ENCODE peak calls at places on chromosomes 11 and 22, in six cellular contexts. One of them, this sample, is unnamed.

GRCh38 chr22:24189249-24190158 is 8.2 kb downstream of the SUSD2 start:
- DNase-seq in HL-60: no peak
- DNase-seq in spleen: peak; percentile 90
- DNase-seq in CD8-positive, alpha-beta memory T cell: no peak
- DNase-seq in skeletal muscle cell: no peak
- DNase-seq in brain microvascular endothelial cell: peak; percentile 37
- DNase-seq in this sample: peak; percentile 60

GRCh38 chr11:95512682-95513081 is 276.9 kb downstream of the FAM76B start:
- DNase-seq in spleen: no peak
- DNase-seq in HL-60: no peak
- DNase-seq in skeletal muscle cell: peak; percentile 93
- DNase-seq in CD8-positive, alpha-beta memory T cell: no peak
- DNase-seq in brain microvascular endothelial cell: peak; percentile 93
- DNase-seq in this sample: peak; percentile 80

GRCh38 chr22:24247011-24247507 is 2.2 kb upstream of the GGT5 start:
- DNase-seq in spleen: peak; percentile 59
- DNase-seq in HL-60: no peak
- DNase-seq in skeletal muscle cell: no peak
- DNase-seq in CD8-positive, alpha-beta memory T cell: no peak
- DNase-seq in brain microvascular endothelial cell: no peak
- DNase-seq in this sample: no peak

GRCh38 chr11:75784085-75784478 is 15.5 kb downstream of the DGAT2 start:
- DNase-seq in spleen: no peak
- DNase-seq in skeletal muscle cell: no peak
- DNase-seq in CD8-positive, alpha-beta memory T cell: no peak
- DNase-seq in HL-60: no peak
- DNase-seq in brain microvascular endothelial cell: no peak
- DNase-seq in this sample: no peak

GRCh38 chr11:29321293-29322132 is 695.3 kb downstream of the KCNA4 start:
- DNase-seq in spleen: no peak
- DNase-seq in HL-60: no peak
- DNase-seq in skeletal muscle cell: no peak
- DNase-seq in CD8-positive, alpha-beta memory T cell: no peak
- DNase-seq in brain microvascular endothelial cell: peak; percentile 78
- DNase-seq in this sample: peak; percentile 81

GRCh38 chr22:34414467-34415440 is 494.5 kb upstream of the LARGE1 start:
- DNase-seq in HL-60: peak; percentile 35
- DNase-seq in CD8-positive, alpha-beta memory T cell: no peak
- DNase-seq in spleen: no peak
- DNase-seq in brain microvascular endothelial cell: no peak
- DNase-seq in skeletal muscle cell: no peak
- DNase-seq in this sample: peak; percentile 73

GRCh38 chr22:27801197-27801615 is 350 bp downstream of the MN1 start:
- DNase-seq in CD8-positive, alpha-beta memory T cell: no peak
- DNase-seq in brain microvascular endothelial cell: no peak
- DNase-seq in skeletal muscle cell: no peak
- DNase-seq in spleen: no peak
- DNase-seq in HL-60: no peak
- DNase-seq in this sample: peak; percentile 52

GRCh38 chr11:72856551-72857342 is 42.5 kb downstream of the ATG16L2 start:
- DNase-seq in brain microvascular endothelial cell: no peak
- DNase-seq in HL-60: no peak
- DNase-seq in spleen: no peak
- DNase-seq in skeletal muscle cell: no peak
- DNase-seq in CD8-positive, alpha-beta memory T cell: no peak
- DNase-seq in this sample: no peak

GRCh38 chr22:44163536-44163935 is 17.2 kb upstream of the PARVG start:
- DNase-seq in spleen: no peak
- DNase-seq in brain microvascular endothelial cell: no peak
- DNase-seq in HL-60: no peak
- DNase-seq in skeletal muscle cell: no peak
- DNase-seq in CD8-positive, alpha-beta memory T cell: no peak
- DNase-seq in this sample: no peak

GRCh38 chr11:67607507-67607906 is 771 bp downstream of the NDUFV1 start:
- DNase-seq in skeletal muscle cell: no peak
- DNase-seq in brain microvascular endothelial cell: no peak
- DNase-seq in HL-60: no peak
- DNase-seq in spleen: no peak
- DNase-seq in CD8-positive, alpha-beta memory T cell: no peak
- DNase-seq in this sample: no peak

GRCh38 chr11:48184452-48184851 is 32.2 kb upstream of the OR4B1 start:
- DNase-seq in skeletal muscle cell: no peak
- DNase-seq in HL-60: no peak
- DNase-seq in CD8-positive, alpha-beta memory T cell: no peak
- DNase-seq in spleen: no peak
- DNase-seq in brain microvascular endothelial cell: no peak
- DNase-seq in this sample: no peak

GRCh38 chr11:44969853-44970252 is 19.2 kb upstream of the TP53I11 start:
- DNase-seq in HL-60: no peak
- DNase-seq in skeletal muscle cell: no peak
- DNase-seq in brain microvascular endothelial cell: no peak
- DNase-seq in CD8-positive, alpha-beta memory T cell: no peak
- DNase-seq in spleen: no peak
- DNase-seq in this sample: no peak

GRCh38 chr11:5989203-5989602 is 2.4 kb upstream of the OR52L1 start:
- DNase-seq in brain microvascular endothelial cell: no peak
- DNase-seq in skeletal muscle cell: no peak
- DNase-seq in CD8-positive, alpha-beta memory T cell: no peak
- DNase-seq in HL-60: no peak
- DNase-seq in spleen: no peak
- DNase-seq in this sample: no peak

GRCh38 chr11:72235351-72236057 is 8.5 kb downstream of the PHOX2A start:
- DNase-seq in CD8-positive, alpha-beta memory T cell: no peak
- DNase-seq in brain microvascular endothelial cell: no peak
- DNase-seq in spleen: no peak
- DNase-seq in skeletal muscle cell: no peak
- DNase-seq in HL-60: no peak
- DNase-seq in this sample: no peak

GRCh38 chr11:69311767-69312385 is 17.9 kb downstream of the MYEOV start:
- DNase-seq in skeletal muscle cell: no peak
- DNase-seq in spleen: peak; percentile 88
- DNase-seq in HL-60: peak; percentile 30
- DNase-seq in brain microvascular endothelial cell: no peak
- DNase-seq in CD8-positive, alpha-beta memory T cell: no peak
- DNase-seq in this sample: no peak

GRCh38 chr11:106311531-106312230 is 234.2 kb downstream of the AASDHPPT start:
- DNase-seq in CD8-positive, alpha-beta memory T cell: no peak
- DNase-seq in brain microvascular endothelial cell: no peak
- DNase-seq in HL-60: no peak
- DNase-seq in spleen: no peak
- DNase-seq in skeletal muscle cell: no peak
- DNase-seq in this sample: no peak

GRCh38 chr11:829116-829945 is 1.6 kb downstream of the CRACR2B start:
- DNase-seq in spleen: peak; percentile 90
- DNase-seq in CD8-positive, alpha-beta memory T cell: no peak
- DNase-seq in HL-60: no peak
- DNase-seq in skeletal muscle cell: no peak
- DNase-seq in brain microvascular endothelial cell: no peak
- DNase-seq in this sample: no peak

GRCh38 chr11:70077411-70078094 is 564 bp upstream of the ANO1 start:
- DNase-seq in CD8-positive, alpha-beta memory T cell: no peak
- DNase-seq in brain microvascular endothelial cell: no peak
- DNase-seq in skeletal muscle cell: no peak
- DNase-seq in HL-60: no peak
- DNase-seq in spleen: peak; percentile 58
- DNase-seq in this sample: no peak

GRCh38 chr11:47028530-47029093 is 92.1 kb downstream of the CSTPP1 start:
- DNase-seq in HL-60: no peak
- DNase-seq in spleen: no peak
- DNase-seq in skeletal muscle cell: no peak
- DNase-seq in CD8-positive, alpha-beta memory T cell: no peak
- DNase-seq in brain microvascular endothelial cell: peak; percentile 8
- DNase-seq in this sample: no peak

GRCh38 chr11:2096001-2096918 is 42.9 kb downstream of the IGF2 start:
- DNase-seq in spleen: peak; percentile 59
- DNase-seq in skeletal muscle cell: no peak
- DNase-seq in HL-60: no peak
- DNase-seq in brain microvascular endothelial cell: peak; percentile 47
- DNase-seq in CD8-positive, alpha-beta memory T cell: no peak
- DNase-seq in this sample: no peak

DNA sequence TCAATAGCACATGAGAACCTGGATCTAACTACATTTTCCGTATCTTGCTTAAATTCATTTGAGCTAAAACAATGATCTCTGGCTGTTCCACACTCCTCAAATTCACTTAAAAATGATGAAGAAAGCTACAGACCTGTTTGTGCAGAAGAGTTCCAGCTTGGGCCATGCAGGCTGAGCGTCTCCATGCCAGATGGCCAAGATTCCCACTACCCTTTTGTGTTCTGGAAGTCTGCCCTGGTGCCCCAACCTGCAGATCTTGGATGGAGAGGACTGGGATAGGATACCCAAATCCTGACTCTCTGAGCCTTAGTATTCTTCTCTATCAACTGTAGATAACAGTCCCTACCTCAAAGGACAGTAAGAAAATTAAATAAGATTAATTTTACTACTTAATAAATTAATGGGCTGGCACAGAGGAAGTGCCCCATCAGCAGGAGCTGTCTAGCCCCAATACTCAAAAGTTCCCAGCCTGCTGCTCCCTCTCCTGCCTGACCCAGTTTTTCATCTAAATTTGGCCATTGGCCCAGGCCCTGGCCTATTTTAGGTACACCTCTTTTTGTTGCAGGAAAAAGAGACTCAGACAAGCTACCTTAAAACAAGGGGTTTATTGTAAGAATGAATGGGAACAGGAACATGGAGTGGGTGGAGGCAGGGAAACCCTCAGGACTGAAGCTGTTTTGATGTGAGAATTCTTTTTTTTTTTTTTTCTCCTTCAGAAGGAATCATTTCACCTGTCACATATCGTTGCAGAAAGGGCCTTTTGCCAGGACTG is 81.4 kb upstream of the GRK3 start:
- DNase-seq in skeletal muscle cell: no peak
- DNase-seq in spleen: no peak
- DNase-seq in HL-60: no peak
- DNase-seq in CD8-positive, alpha-beta memory T cell: no peak
- DNase-seq in brain microvascular endothelial cell: no peak
- DNase-seq in this sample: peak; percentile 16
- H3K4me3 ChIP-seq in skeletal muscle cell: no peak overlapping the region
- H3K4me3 ChIP-seq in spleen: no peak overlapping the region
- H3K4me3 ChIP-seq in HL-60: no peak overlapping the region
- H3K4me3 ChIP-seq in CD8-positive, alpha-beta memory T cell: no peak overlapping the region
- H3K4me3 ChIP-seq in brain microvascular endothelial cell: no peak overlapping the region
- H3K4me3 ChIP-seq in this sample: no peak overlapping the region

GRCh38 chr11:119061256-119061655 is 4.3 kb upstream of the HYOU1 start:
- DNase-seq in CD8-positive, alpha-beta memory T cell: no peak
- DNase-seq in skeletal muscle cell: no peak
- DNase-seq in HL-60: no peak
- DNase-seq in brain microvascular endothelial cell: no peak
- DNase-seq in spleen: no peak
- DNase-seq in this sample: no peak

GRCh38 chr11:119065369-119065768 is 2.2 kb upstream of the VPS11 start:
- DNase-seq in spleen: no peak
- DNase-seq in HL-60: no peak
- DNase-seq in brain microvascular endothelial cell: peak; percentile 31
- DNase-seq in skeletal muscle cell: no peak
- DNase-seq in CD8-positive, alpha-beta memory T cell: no peak
- DNase-seq in this sample: no peak

GRCh38 chr11:119062779-119063178 is 4.8 kb upstream of the VPS11 start:
- DNase-seq in brain microvascular endothelial cell: peak; percentile 51
- DNase-seq in CD8-positive, alpha-beta memory T cell: no peak
- DNase-seq in spleen: no peak
- DNase-seq in HL-60: no peak
- DNase-seq in skeletal muscle cell: no peak
- DNase-seq in this sample: peak; percentile 43

GRCh38 chr11:119067371-119068222 is at the start of gene VPS11:
- DNase-seq in skeletal muscle cell: peak; percentile 78
- DNase-seq in HL-60: peak; percentile 96
- DNase-seq in CD8-positive, alpha-beta memory T cell: peak; percentile 99
- DNase-seq in brain microvascular endothelial cell: peak; percentile 95
- DNase-seq in spleen: peak; percentile 100
- DNase-seq in this sample: peak; percentile 95

DNA sequence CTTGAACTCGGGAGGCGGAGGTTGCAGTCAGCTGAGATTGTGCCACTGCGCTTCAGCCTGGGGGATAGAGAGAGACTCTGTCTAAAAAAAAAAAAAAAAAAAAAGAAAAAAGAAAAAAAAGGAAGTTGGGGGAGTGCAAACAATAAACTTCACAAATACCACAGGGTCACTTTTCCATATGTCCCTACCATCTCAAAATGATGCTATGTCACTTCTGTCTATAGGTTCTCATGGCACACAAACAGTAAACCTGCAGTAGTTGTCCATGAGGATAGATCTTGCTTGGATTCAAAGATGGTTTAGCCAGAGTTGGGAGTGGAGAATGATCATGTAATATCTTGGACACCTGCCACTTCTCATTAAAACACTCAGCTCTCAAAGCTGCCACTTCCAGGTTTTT is 1.1 kb upstream of the VPS11 start:
- DNase-seq in skeletal muscle cell: no peak
- DNase-seq in CD8-positive, alpha-beta memory T cell: no peak
- DNase-seq in spleen: no peak
- DNase-seq in brain microvascular endothelial cell: no peak
- DNase-seq in HL-60: no peak
- DNase-seq in this sample: no peak
- H3K4me3 ChIP-seq in skeletal muscle cell: peak overlapping the region; percentile 83
- H3K4me3 ChIP-seq in CD8-positive, alpha-beta memory T cell: peak overlapping the region; percentile 97
- H3K4me3 ChIP-seq in spleen: peak overlapping the region; percentile 92
- H3K4me3 ChIP-seq in brain microvascular endothelial cell: peak overlapping the region; percentile 96
- H3K4me3 ChIP-seq in HL-60: peak overlapping the region; percentile 80
- H3K4me3 ChIP-seq in this sample: peak overlapping the region; percentile 95

DNA sequence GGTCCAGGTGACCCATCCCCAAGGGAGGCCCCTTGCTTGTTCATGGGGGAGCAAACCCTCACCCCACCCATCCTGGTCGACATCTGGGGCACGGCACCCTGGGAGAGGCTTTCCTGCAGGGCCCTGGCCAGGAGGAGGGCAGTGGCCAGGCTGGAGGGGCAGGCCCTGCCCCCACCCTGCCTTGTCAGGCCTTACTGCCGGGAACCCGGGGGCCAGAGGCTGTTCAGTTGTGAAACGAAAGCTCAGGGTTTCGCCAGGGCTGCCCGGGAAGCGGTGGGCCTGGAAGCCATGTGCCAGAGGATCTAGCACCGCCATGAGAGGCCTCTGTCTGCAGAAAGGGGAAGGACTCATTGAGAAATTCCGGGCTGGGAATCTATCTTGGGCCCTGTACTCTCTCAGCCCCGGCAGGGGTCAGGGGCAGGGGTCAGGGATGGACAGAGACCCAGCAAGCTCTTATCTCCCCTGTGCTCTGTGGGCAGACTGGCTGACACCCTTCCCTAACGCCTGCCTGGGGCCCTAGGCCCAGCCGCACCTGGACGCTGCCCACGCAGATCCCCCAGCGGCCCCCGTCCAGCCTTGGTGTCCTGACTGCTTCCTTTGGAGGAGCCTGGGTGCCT is 6.3 kb downstream of the PIM3 start:
- DNase-seq in spleen: peak; percentile 91
- DNase-seq in HL-60: no peak
- DNase-seq in skeletal muscle cell: no peak
- DNase-seq in CD8-positive, alpha-beta memory T cell: no peak
- DNase-seq in brain microvascular endothelial cell: no peak
- DNase-seq in this sample: no peak
- H3K4me3 ChIP-seq in spleen: no peak overlapping the region
- H3K4me3 ChIP-seq in HL-60: no peak overlapping the region
- H3K4me3 ChIP-seq in skeletal muscle cell: no peak overlapping the region
- H3K4me3 ChIP-seq in CD8-positive, alpha-beta memory T cell: no peak overlapping the region
- H3K4me3 ChIP-seq in brain microvascular endothelial cell: no peak overlapping the region
- H3K4me3 ChIP-seq in this sample: no peak overlapping the region

DNA sequence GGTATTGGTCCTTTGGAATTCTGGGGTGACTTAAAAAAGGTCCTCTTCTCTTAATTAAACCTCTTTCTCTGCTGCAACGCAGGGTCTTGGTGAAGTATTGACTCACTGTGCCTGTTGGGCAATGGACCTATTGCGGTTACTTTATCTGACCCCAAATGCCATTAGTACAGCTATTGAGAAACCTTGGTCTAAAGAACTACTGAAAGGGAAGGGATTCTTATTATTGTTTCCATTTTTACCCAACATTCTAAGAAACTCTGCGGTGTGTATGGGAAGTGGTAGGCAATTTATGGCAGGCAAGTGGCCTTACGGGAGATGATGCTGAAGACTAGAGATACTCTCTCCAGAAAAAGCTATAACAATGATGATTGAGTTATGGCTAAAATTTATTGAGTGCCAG is 12.5 kb downstream of the SLC6A5 start:
- DNase-seq in HL-60: peak; percentile 70
- DNase-seq in CD8-positive, alpha-beta memory T cell: no peak
- DNase-seq in spleen: no peak
- DNase-seq in skeletal muscle cell: no peak
- DNase-seq in brain microvascular endothelial cell: no peak
- DNase-seq in this sample: no peak
- H3K4me3 ChIP-seq in HL-60: no peak overlapping the region
- H3K4me3 ChIP-seq in CD8-positive, alpha-beta memory T cell: no peak overlapping the region
- H3K4me3 ChIP-seq in spleen: no peak overlapping the region
- H3K4me3 ChIP-seq in skeletal muscle cell: no peak overlapping the region
- H3K4me3 ChIP-seq in brain microvascular endothelial cell: no peak overlapping the region
- H3K4me3 ChIP-seq in this sample: no peak overlapping the region

This sample was measured in mammary epithelial cell.